ENCODE peak calls at places on chromosomes 7 and 10, in nine cellular contexts. One of them, this sample, is unnamed.

GRCh38 chr10:48533951-48534720 is 70.7 kb downstream of the ARHGAP22 start:
- DNase-seq in NCI-H146: no peak
- DNase-seq in Peyer's patch: no peak
- DNase-seq in AG04450: no peak
- DNase-seq in activated naive CD8-positive, alpha-beta T cell treated with anti-CD3 and anti-CD28 coated beads, Interleukin-2, amount 50 U/mL, for 24 hours: no peak
- DNase-seq in cardiac fibroblast: no peak
- DNase-seq in colonic mucosa: no peak
- DNase-seq in GM12865: no peak
- DNase-seq in AG09319: peak
- DNase-seq in this sample: peak

GRCh38 chr10:119652361-119652760 is 1.2 kb downstream of the BAG3 start:
- DNase-seq in NCI-H146: peak
- DNase-seq in Peyer's patch: no peak
- DNase-seq in AG04450: peak
- DNase-seq in activated naive CD8-positive, alpha-beta T cell treated with anti-CD3 and anti-CD28 coated beads, Interleukin-2, amount 50 U/mL, for 24 hours: no peak
- DNase-seq in cardiac fibroblast: peak
- DNase-seq in colonic mucosa: peak
- DNase-seq in GM12865: peak
- DNase-seq in AG09319: peak
- DNase-seq in this sample: peak

GRCh38 chr7:17495655-17496396 is 197.4 kb downstream of the AHR start:
- DNase-seq in NCI-H146: no peak
- DNase-seq in Peyer's patch: no peak
- DNase-seq in AG04450: no peak
- DNase-seq in activated naive CD8-positive, alpha-beta T cell treated with anti-CD3 and anti-CD28 coated beads, Interleukin-2, amount 50 U/mL, for 24 hours: no peak
- DNase-seq in cardiac fibroblast: no peak
- DNase-seq in colonic mucosa: no peak
- DNase-seq in GM12865: peak
- DNase-seq in AG09319: no peak
- DNase-seq in this sample: no peak

GRCh38 chr7:22356855-22357310 is at the start of gene RAPGEF5:
- DNase-seq in NCI-H146: peak
- DNase-seq in Peyer's patch: peak
- DNase-seq in AG04450: no peak
- DNase-seq in activated naive CD8-positive, alpha-beta T cell treated with anti-CD3 and anti-CD28 coated beads, Interleukin-2, amount 50 U/mL, for 24 hours: peak
- DNase-seq in cardiac fibroblast: no peak
- DNase-seq in colonic mucosa: peak
- DNase-seq in GM12865: peak
- DNase-seq in AG09319: no peak
- DNase-seq in this sample: peak

GRCh38 chr7:27091936-27092752 is 3.7 kb downstream of the HOXA1 start:
- DNase-seq in NCI-H146: no peak
- DNase-seq in Peyer's patch: no peak
- DNase-seq in AG04450: no peak
- DNase-seq in activated naive CD8-positive, alpha-beta T cell treated with anti-CD3 and anti-CD28 coated beads, Interleukin-2, amount 50 U/mL, for 24 hours: no peak
- DNase-seq in cardiac fibroblast: no peak
- DNase-seq in colonic mucosa: no peak
- DNase-seq in GM12865: no peak
- DNase-seq in AG09319: no peak
- DNase-seq in this sample: no peak

GRCh38 chr7:107469836-107470416 is at the start of gene GPR22:
- DNase-seq in NCI-H146: peak
- DNase-seq in Peyer's patch: no peak
- DNase-seq in AG04450: no peak
- DNase-seq in activated naive CD8-positive, alpha-beta T cell treated with anti-CD3 and anti-CD28 coated beads, Interleukin-2, amount 50 U/mL, for 24 hours: no peak
- DNase-seq in cardiac fibroblast: no peak
- DNase-seq in colonic mucosa: no peak
- DNase-seq in GM12865: no peak
- DNase-seq in AG09319: no peak
- DNase-seq in this sample: no peak

GRCh38 chr7:45402480-45403218 is 171.5 kb upstream of the ADCY1 start:
- DNase-seq in NCI-H146: no peak
- DNase-seq in Peyer's patch: no peak
- DNase-seq in AG04450: peak
- DNase-seq in activated naive CD8-positive, alpha-beta T cell treated with anti-CD3 and anti-CD28 coated beads, Interleukin-2, amount 50 U/mL, for 24 hours: no peak
- DNase-seq in cardiac fibroblast: peak
- DNase-seq in colonic mucosa: no peak
- DNase-seq in GM12865: peak
- DNase-seq in AG09319: peak
- DNase-seq in this sample: peak

GRCh38 chr10:112374724-112375541 is 1.0 kb downstream of the ACSL5 start:
- DNase-seq in NCI-H146: no peak
- DNase-seq in Peyer's patch: no peak
- DNase-seq in AG04450: no peak
- DNase-seq in activated naive CD8-positive, alpha-beta T cell treated with anti-CD3 and anti-CD28 coated beads, Interleukin-2, amount 50 U/mL, for 24 hours: no peak
- DNase-seq in cardiac fibroblast: no peak
- DNase-seq in colonic mucosa: peak
- DNase-seq in GM12865: peak
- DNase-seq in AG09319: no peak
- DNase-seq in this sample: no peak

GRCh38 chr10:97889461-97890265 is 40.0 kb downstream of the GOLGA7B start:
- DNase-seq in NCI-H146: peak
- DNase-seq in Peyer's patch: no peak
- DNase-seq in AG04450: no peak
- DNase-seq in activated naive CD8-positive, alpha-beta T cell treated with anti-CD3 and anti-CD28 coated beads, Interleukin-2, amount 50 U/mL, for 24 hours: peak
- DNase-seq in cardiac fibroblast: peak
- DNase-seq in colonic mucosa: no peak
- DNase-seq in GM12865: no peak
- DNase-seq in AG09319: peak
- DNase-seq in this sample: peak

GRCh38 chr7:37920619-37921339 is at the start of gene EPDR1:
- DNase-seq in NCI-H146: no peak
- DNase-seq in Peyer's patch: peak
- DNase-seq in AG04450: no peak
- DNase-seq in activated naive CD8-positive, alpha-beta T cell treated with anti-CD3 and anti-CD28 coated beads, Interleukin-2, amount 50 U/mL, for 24 hours: peak
- DNase-seq in cardiac fibroblast: peak
- DNase-seq in colonic mucosa: peak
- DNase-seq in GM12865: peak
- DNase-seq in AG09319: no peak
- DNase-seq in this sample: peak

GRCh38 chr10:79229081-79229541 is 118.2 kb upstream of the PPIF start:
- DNase-seq in NCI-H146: peak
- DNase-seq in Peyer's patch: no peak
- DNase-seq in AG04450: no peak
- DNase-seq in activated naive CD8-positive, alpha-beta T cell treated with anti-CD3 and anti-CD28 coated beads, Interleukin-2, amount 50 U/mL, for 24 hours: no peak
- DNase-seq in cardiac fibroblast: no peak
- DNase-seq in colonic mucosa: no peak
- DNase-seq in GM12865: peak
- DNase-seq in AG09319: no peak
- DNase-seq in this sample: no peak

GRCh38 chr10:28679941-28680752 is 2.8 kb downstream of the BAMBI start:
- DNase-seq in NCI-H146: peak
- DNase-seq in Peyer's patch: no peak
- DNase-seq in AG04450: no peak
- DNase-seq in activated naive CD8-positive, alpha-beta T cell treated with anti-CD3 and anti-CD28 coated beads, Interleukin-2, amount 50 U/mL, for 24 hours: no peak
- DNase-seq in cardiac fibroblast: peak
- DNase-seq in colonic mucosa: peak
- DNase-seq in GM12865: no peak
- DNase-seq in AG09319: no peak
- DNase-seq in this sample: no peak

GRCh38 chr7:17233643-17234397 is 64.6 kb upstream of the AHR start:
- DNase-seq in NCI-H146: no peak
- DNase-seq in Peyer's patch: no peak
- DNase-seq in AG04450: no peak
- DNase-seq in activated naive CD8-positive, alpha-beta T cell treated with anti-CD3 and anti-CD28 coated beads, Interleukin-2, amount 50 U/mL, for 24 hours: peak
- DNase-seq in cardiac fibroblast: peak
- DNase-seq in colonic mucosa: no peak
- DNase-seq in GM12865: peak
- DNase-seq in AG09319: no peak
- DNase-seq in this sample: peak

GRCh38 chr10:129769381-129770116 is 194.5 kb downstream of the EBF3 start:
- DNase-seq in NCI-H146: no peak
- DNase-seq in Peyer's patch: no peak
- DNase-seq in AG04450: no peak
- DNase-seq in activated naive CD8-positive, alpha-beta T cell treated with anti-CD3 and anti-CD28 coated beads, Interleukin-2, amount 50 U/mL, for 24 hours: no peak
- DNase-seq in cardiac fibroblast: no peak
- DNase-seq in colonic mucosa: peak
- DNase-seq in GM12865: no peak
- DNase-seq in AG09319: no peak
- DNase-seq in this sample: no peak

GRCh38 chr7:80749270-80749669 is 110.8 kb downstream of the CD36 start:
- DNase-seq in NCI-H146: no peak
- DNase-seq in Peyer's patch: no peak
- DNase-seq in AG04450: no peak
- DNase-seq in activated naive CD8-positive, alpha-beta T cell treated with anti-CD3 and anti-CD28 coated beads, Interleukin-2, amount 50 U/mL, for 24 hours: no peak
- DNase-seq in cardiac fibroblast: no peak
- DNase-seq in colonic mucosa: no peak
- DNase-seq in GM12865: no peak
- DNase-seq in AG09319: no peak
- DNase-seq in this sample: no peak

GRCh38 chr7:2760098-2760889 is 72.3 kb downstream of the AMZ1 start:
- DNase-seq in NCI-H146: peak
- DNase-seq in Peyer's patch: peak
- DNase-seq in AG04450: no peak
- DNase-seq in activated naive CD8-positive, alpha-beta T cell treated with anti-CD3 and anti-CD28 coated beads, Interleukin-2, amount 50 U/mL, for 24 hours: no peak
- DNase-seq in cardiac fibroblast: peak
- DNase-seq in colonic mucosa: peak
- DNase-seq in GM12865: peak
- DNase-seq in AG09319: no peak
- DNase-seq in this sample: peak

GRCh38 chr7:82699773-82700186 is 256.2 kb upstream of the CACNA2D1 start:
- DNase-seq in NCI-H146: no peak
- DNase-seq in Peyer's patch: peak
- DNase-seq in AG04450: no peak
- DNase-seq in activated naive CD8-positive, alpha-beta T cell treated with anti-CD3 and anti-CD28 coated beads, Interleukin-2, amount 50 U/mL, for 24 hours: no peak
- DNase-seq in cardiac fibroblast: peak
- DNase-seq in colonic mucosa: peak
- DNase-seq in GM12865: no peak
- DNase-seq in AG09319: peak
- DNase-seq in this sample: no peak